ENCODE peak calls at places on chromosomes 5 and 9, in six cellular contexts. Z, F, R, H, V and J are unnamed samples.

GRCh38 chr5:74382864-74383618 is 257.5 kb downstream of the ENC1 start:
- DNase-seq in H (peak; percentile 80), R (no peak), F (no peak), Z (no peak), V (peak; percentile 44), J (no peak)

GRCh38 chr5:43294226-43294625 is 19.0 kb downstream of the HMGCS1 start:
- DNase-seq in Z (no peak), F (no peak), H (no peak), R (no peak), V (peak; percentile 28), J (no peak)

GRCh38 chr5:55451976-55452375 is 82.8 kb downstream of the PLPP1 start:
- DNase-seq in V (no peak), R (no peak), F (no peak), H (no peak), Z (no peak), J (no peak)

GRCh38 chr9:7045361-7045760 is 287.6 kb downstream of the KDM4C start:
- DNase-seq in H (no peak), R (no peak), F (no peak), V (no peak), Z (no peak), J (no peak)

GRCh38 chr5:176611435-176611834 is 1.5 kb upstream of the GPRIN1 start:
- DNase-seq in F (peak; percentile 76), V (peak; percentile 14), R (no peak), Z (peak; percentile 34), H (peak; percentile 81), J (peak; percentile 69)

GRCh38 chr5:35803221-35803651 is 53.5 kb upstream of the IL7R start:
- DNase-seq in H (peak; percentile 12), Z (no peak), F (no peak), R (no peak), V (peak; percentile 28), J (peak; percentile 34)

GRCh38 chr9:9556865-9557803 is 1055.7 kb downstream of the PTPRD start:
- DNase-seq in Z (no peak), F (no peak), H (no peak), V (no peak), R (no peak), J (no peak)

GRCh38 chr9:38294130-38294529 is 98.4 kb upstream of the ALDH1B1 start:
- DNase-seq in R (no peak), H (no peak), V (no peak), Z (no peak), F (no peak), J (no peak)

GRCh38 chr5:37637165-37637845 is 202.5 kb downstream of the GDNF start:
- DNase-seq in H (no peak), F (no peak), V (no peak), R (no peak), Z (no peak), J (peak; percentile 53)

GRCh38 chr9:137685035-137685885 is 66.5 kb downstream of the EHMT1 start:
- DNase-seq in R (no peak), V (peak; percentile 50), F (no peak), Z (no peak), H (no peak), J (peak; percentile 49)

GRCh38 chr5:37575541-37576489 is 196.7 kb downstream of the WDR70 start:
- DNase-seq in R (no peak), F (no peak), Z (no peak), V (no peak), H (no peak), J (no peak)

GRCh38 chr9:20989923-20990341 is 41.5 kb downstream of the HACD4 start:
- DNase-seq in F (peak; percentile 74), H (peak; percentile 32), V (no peak), Z (no peak), R (no peak), J (no peak)

GRCh38 chr5:16886366-16886736 is 49.7 kb downstream of the MYO10 start:
- DNase-seq in V (no peak), F (peak; percentile 88), Z (no peak), H (no peak), R (no peak), J (peak; percentile 39)

GRCh38 chr9:115980502-115980901 is 173.1 kb upstream of the PAPPA start:
- DNase-seq in Z (no peak), H (no peak), F (no peak), V (no peak), R (no peak), J (no peak)

GRCh38 chr5:108529381-108529780 is 147.5 kb upstream of the FBXL17 start:
- DNase-seq in Z (no peak), F (no peak), V (no peak), H (no peak), R (no peak), J (peak; percentile 18)

GRCh38 chr9:86352440-86353106 is 1.6 kb downstream of the TUT7 start:
- DNase-seq in V (no peak), R (no peak), H (no peak), Z (no peak), F (no peak), J (no peak)

GRCh38 chr9:79129865-79130480 is 441.8 kb upstream of the TLE4 start:
- DNase-seq in Z (peak; percentile 24), H (peak; percentile 35), R (no peak), V (no peak), F (peak; percentile 63), J (peak; percentile 20)

GRCh38 chr5:33639478-33639877 is 198.7 kb downstream of the TARS1 start:
- DNase-seq in Z (no peak), R (no peak), H (no peak), F (no peak), V (no peak), J (no peak)

GRCh38 chr9:99820330-99821186 is 1.1 kb upstream of the NR4A3 start:
- DNase-seq in R (no peak), F (peak; percentile 91), Z (peak; percentile 52), V (peak; percentile 31), H (peak; percentile 74), J (peak; percentile 61)

GRCh38 chr9:106800691-106801090 is 62.3 kb upstream of the ZNF462 start:
- DNase-seq in F (no peak), H (no peak), Z (no peak), V (no peak), R (no peak), J (no peak)

GRCh38 chr5:30347858-30348257 is 845.6 kb upstream of the CDH6 start:
- DNase-seq in V (no peak), H (no peak), F (no peak), R (no peak), Z (no peak), J (no peak)

GRCh38 chr5:176784218-176785165 is 25.9 kb upstream of the UNC5A start:
- DNase-seq in Z (no peak), R (peak; percentile 83), H (no peak), V (peak; percentile 7), F (peak; percentile 11), J (peak; percentile 56)

GRCh38 chr5:16483361-16483760 is 17.8 kb upstream of the ZNF622 start:
- DNase-seq in F (no peak), Z (no peak), H (no peak), V (no peak), R (no peak), J (no peak)

GRCh38 chr9:20683351-20684034 is 566 bp upstream of the FOCAD start:
- DNase-seq in V (peak; percentile 39), R (no peak), F (peak; percentile 75), Z (peak; percentile 51), H (peak; percentile 58), J (no peak)

GRCh38 chr9:110114086-110114887 is 93.7 kb downstream of the C9orf152 start:
- DNase-seq in H (no peak), F (no peak), Z (no peak), R (no peak), V (no peak), J (no peak)

GRCh38 chr9:80954521-80954920 is 734.8 kb downstream of the TLE1 start:
- DNase-seq in Z (no peak), H (no peak), F (no peak), R (no peak), V (no peak), J (no peak)

GRCh38 chr5:141260458-141261237 is 15.5 kb downstream of the PCDHB15 start:
- DNase-seq in F (no peak), H (no peak), R (no peak), Z (no peak), V (no peak), J (no peak)

GRCh38 chr9:1907465-1907864 is 107.7 kb upstream of the SMARCA2 start:
- DNase-seq in R (no peak), V (no peak), H (no peak), F (no peak), Z (no peak), J (no peak)

GRCh38 chr5:62328772-62329491 is 22.9 kb downstream of the KIF2A start:
- DNase-seq in F (no peak), H (no peak), Z (no peak), V (no peak), R (no peak), J (no peak)

GRCh38 chr5:154157483-154158378 is 32.8 kb upstream of the GALNT10 start:
- DNase-seq in R (no peak), Z (peak; percentile 58), V (no peak), H (no peak), F (no peak), J (no peak)
- TF ChIP-seq CTCF in R (peak; percentile 55), Z (no peak), V (peak; percentile 48), H (peak; percentile 40), F (no peak), J (peak; percentile 31)

GRCh38 chr9:133711428-133712220 is 26.5 kb downstream of the SARDH start:
- DNase-seq in R (no peak), Z (no peak), F (peak; percentile 61), V (no peak), H (no peak), J (peak; percentile 37)
- H3K4me3 ChIP-seq in R (no peak overlapping the region), Z (no peak overlapping the region), F (no peak overlapping the region), V (no peak overlapping the region), H (no peak overlapping the region), J (no peak overlapping the region)

DNA sequence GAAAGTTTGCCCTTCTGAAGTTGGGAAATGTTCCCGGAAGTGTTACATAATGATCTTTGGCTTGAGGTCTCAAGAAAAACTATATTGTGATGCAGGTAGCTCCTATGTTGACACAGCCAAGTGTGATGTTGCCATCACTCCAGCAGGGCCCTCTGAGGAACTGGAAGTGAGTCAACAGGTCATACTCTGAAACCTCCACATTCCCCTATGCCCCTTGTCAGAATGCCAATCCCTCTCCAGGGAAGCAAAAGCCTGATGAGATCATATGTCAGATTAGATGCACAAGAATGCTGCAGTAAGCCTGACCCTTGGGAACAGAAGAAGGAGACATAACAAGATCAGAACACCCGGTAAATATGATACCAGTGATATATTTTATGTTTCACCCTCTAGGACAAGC is 66.8 kb upstream of the ITGA2 start:
- DNase-seq in R (peak; percentile 99), H (no peak), Z (no peak), V (no peak), F (no peak), J (peak; percentile 29)
- TF ChIP-seq CTCF in R (peak; percentile 29), H (no peak), Z (no peak), V (no peak), F (peak; percentile 22), J (no peak)

GRCh38 chr5:123091258-123091987 is 2.4 kb downstream of the PRDM6 start:
- DNase-seq in H (no peak), R (no peak), Z (no peak), V (no peak), F (no peak), J (no peak)

GRCh38 chr5:123089971-123090640 is 1.1 kb downstream of the PRDM6 start:
- DNase-seq in Z (no peak), F (no peak), V (no peak), H (no peak), R (no peak), J (no peak)

GRCh38 chr5:123091988-123092583 is 3.0 kb downstream of the PRDM6 start:
- DNase-seq in H (no peak), V (no peak), F (no peak), R (no peak), Z (no peak), J (no peak)

GRCh38 chr5:123089572-123089970 is 530 bp downstream of the PRDM6 start:
- DNase-seq in Z (no peak), V (no peak), F (peak; percentile 77), R (no peak), H (no peak), J (no peak)

GRCh38 chr5:123090641-123091257 is 1.7 kb downstream of the PRDM6 start:
- DNase-seq in V (no peak), Z (no peak), F (no peak), R (no peak), H (no peak), J (no peak)
- H3K4me3 ChIP-seq in V (no peak overlapping the region), Z (peak overlapping the region; percentile 79), F (peak overlapping the region; percentile 69), R (no peak overlapping the region), H (peak overlapping the region; percentile 48), J (peak overlapping the region; percentile 73)